ENCODE peak calls at places on chromosomes 7 and 10, in seven cellular contexts. E is cardiac fibroblast; K is brain microvascular endothelial cell; L is activated CD4-positive, alpha-beta T cell treated with anti-CD3 and anti-CD28 coated beads, Interleukin-2, amount 10 ng/mL, durations not matched to agents 7 days and 5 days; I is stimulated activated CD8-positive, alpha-beta memory T cell treated with anti-CD3 and anti-CD28 coated beads, Interleukin-2, amount 100 ng/mL, for 48 hours; U is HS-5; G is transverse colon. M is an unnamed sample.

GRCh38 chr10:11036424-11037011 is 18.8 kb downstream of the CELF2 start:
- DNase-seq in I (no peak), E (peak), L (no peak), G (peak), K (peak), U (no peak), M (no peak)

GRCh38 chr10:51436805-51437204 is 262.6 kb downstream of the CSTF2T start:
- DNase-seq in E (no peak), U (no peak), L (no peak), I (no peak), K (no peak), G (no peak), M (no peak)

GRCh38 chr10:68334672-68335467 is 2.1 kb upstream of the PBLD start:
- DNase-seq in I (no peak), U (no peak), G (no peak), L (no peak), E (no peak), K (no peak), M (no peak)

GRCh38 chr7:74066626-74067025 is 17.0 kb upstream of the LIMK1 start:
- DNase-seq in K (no peak), G (no peak), L (no peak), U (no peak), E (no peak), I (no peak), M (no peak)

GRCh38 chr10:33015798-33016547 is 57.9 kb upstream of the ITGB1 start:
- DNase-seq in E (peak), U (no peak), G (no peak), K (peak), I (no peak), L (no peak), M (no peak)

GRCh38 chr7:6579446-6579845 is 2.2 kb downstream of the ZDHHC4 start:
- DNase-seq in U (no peak), I (no peak), G (no peak), K (peak), E (no peak), L (no peak), M (no peak)

GRCh38 chr7:36137258-36137657 is 15.8 kb upstream of the EEPD1 start:
- DNase-seq in U (no peak), I (no peak), L (no peak), E (no peak), G (no peak), K (no peak), M (no peak)

GRCh38 chr10:30207485-30208052 is 141.5 kb downstream of the MTPAP start:
- DNase-seq in U (no peak), K (no peak), I (no peak), L (no peak), G (no peak), E (peak), M (no peak)

GRCh38 chr7:1698221-1698620 is 28.1 kb downstream of the ELFN1 start:
- DNase-seq in K (no peak), U (no peak), I (no peak), L (no peak), E (no peak), G (no peak), M (no peak)

GRCh38 chr10:46096426-46096825 is 50.4 kb upstream of the MSMB start:
- DNase-seq in I (no peak), L (no peak), U (peak), G (no peak), E (peak), K (peak), M (no peak)

GRCh38 chr7:55223023-55223422 is 142.1 kb upstream of the LANCL2 start:
- DNase-seq in E (no peak), G (no peak), L (no peak), K (no peak), U (no peak), I (no peak), M (no peak)

GRCh38 chr7:66877577-66878300 is 43.3 kb upstream of the TMEM248 start:
- DNase-seq in U (no peak), E (no peak), L (no peak), I (no peak), G (no peak), K (no peak), M (no peak)

GRCh38 chr7:64181586-64181985 is 25.4 kb upstream of the ZNF735 start:
- DNase-seq in I (no peak), K (no peak), G (no peak), U (no peak), L (no peak), E (no peak), M (no peak)

GRCh38 chr10:73406863-73407262 is 7.0 kb downstream of the ANXA7 start:
- DNase-seq in U (no peak), L (no peak), E (peak), I (no peak), K (peak), G (no peak), M (no peak)

GRCh38 chr7:146172112-146172511 is 55.5 kb downstream of the CNTNAP2 start:
- DNase-seq in L (no peak), I (no peak), E (peak), G (no peak), U (no peak), K (peak), M (no peak)

GRCh38 chr10:132393695-132394181 is 3.3 kb upstream of the PWWP2B start:
- DNase-seq in U (no peak), I (no peak), L (no peak), G (no peak), E (no peak), K (no peak), M (no peak)

GRCh38 chr10:30000802-30001571 is 58.4 kb downstream of the JCAD start:
- DNase-seq in E (peak), K (peak), G (peak), U (no peak), I (no peak), L (no peak), M (no peak)

GRCh38 chr7:143181349-143181748 is 1.9 kb upstream of the TAS2R39 start:
- DNase-seq in U (no peak), L (no peak), K (no peak), E (no peak), G (no peak), I (no peak), M (no peak)

GRCh38 chr7:112160771-112161150 is 45.4 kb downstream of the DOCK4 start:
- DNase-seq in G (no peak), K (no peak), L (no peak), E (no peak), I (no peak), U (no peak), M (no peak)

GRCh38 chr7:26910221-26910620 is 45.8 kb upstream of the SKAP2 start:
- DNase-seq in I (no peak), K (peak), U (peak), E (peak), G (peak), L (no peak), M (no peak)

GRCh38 chr7:157515342-157516041 is 178.7 kb downstream of the DNAJB6 start:
- DNase-seq in U (no peak), I (no peak), E (no peak), L (no peak), G (no peak), K (no peak), M (no peak)

GRCh38 chr10:72274730-72275350 is 1.1 kb downstream of the DDIT4 start:
- DNase-seq in E (peak), I (no peak), G (peak), L (peak), K (no peak), U (no peak), M (peak)

GRCh38 chr7:55100962-55101327 is 82.1 kb downstream of the EGFR start:
- DNase-seq in L (no peak), U (no peak), E (no peak), G (no peak), I (no peak), K (no peak), M (no peak)

GRCh38 chr7:115707684-115708341 is 322.8 kb downstream of the TFEC start:
- DNase-seq in G (no peak), L (no peak), U (no peak), I (no peak), E (no peak), K (no peak), M (no peak)